ENCODE peak calls at places on chromosomes 7 and 10, in ten cellular contexts. N, G, S, J, F, X, Y, P, M and L are unnamed samples.

GRCh38 chr7:86280150-86280549 is 363.6 kb upstream of the GRM3 start:
- DNase-seq in N (no peak), G (no peak), S (no peak), J (no peak), F (no peak), X (no peak), Y (no peak), P (no peak), M (no peak), L (no peak)

GRCh38 chr7:99126921-99127553 is 16.9 kb downstream of the SMURF1 start:
- DNase-seq in N (no peak), G (no peak), S (no peak), J (no peak), F (no peak), X (no peak), Y (no peak), P (peak), M (no peak), L (peak)

GRCh38 chr7:83161186-83161585 is 1.5 kb downstream of the PCLO start:
- DNase-seq in N (no peak), G (no peak), S (no peak), J (no peak), F (no peak), X (no peak), Y (no peak), P (no peak), M (no peak), L (no peak)

GRCh38 chr7:50774299-50774698 is 8.4 kb downstream of the GRB10 start:
- DNase-seq in N (no peak), G (no peak), S (no peak), J (no peak), F (no peak), X (no peak), Y (no peak), P (peak), M (no peak), L (no peak)

GRCh38 chr10:61170594-61170993 is 226.6 kb upstream of the RHOBTB1 start:
- DNase-seq in N (no peak), G (no peak), S (no peak), J (no peak), F (peak), X (no peak), Y (no peak), P (no peak), M (no peak), L (no peak)

GRCh38 chr7:129530881-129531391 is 28.6 kb downstream of the SMKR1 start:
- DNase-seq in N (peak), G (peak), S (peak), J (no peak), F (no peak), X (peak), Y (no peak), P (peak), M (no peak), L (no peak)

GRCh38 chr7:32573110-32573687 is 77.9 kb downstream of the AVL9 start:
- DNase-seq in N (no peak), G (no peak), S (no peak), J (no peak), F (no peak), X (no peak), Y (no peak), P (no peak), M (no peak), L (no peak)

GRCh38 chr10:18659784-18660561 is 742 bp downstream of the ARL5B start:
- DNase-seq in N (peak), G (peak), S (peak), J (peak), F (no peak), X (no peak), Y (peak), P (no peak), M (no peak), L (peak)

GRCh38 chr10:79404231-79404609 is 41.2 kb downstream of the ZCCHC24 start:
- DNase-seq in N (no peak), G (peak), S (peak), J (peak), F (no peak), X (peak), Y (peak), P (peak), M (peak), L (no peak)

GRCh38 chr10:96257944-96258343 is 13.4 kb downstream of the BLNK start:
- DNase-seq in N (no peak), G (no peak), S (no peak), J (no peak), F (no peak), X (no peak), Y (no peak), P (no peak), M (no peak), L (no peak)

GRCh38 chr7:23106491-23106800 is 861 bp downstream of the KLHL7 start:
- DNase-seq in N (no peak), G (no peak), S (no peak), J (peak), F (peak), X (no peak), Y (peak), P (no peak), M (no peak), L (no peak)

GRCh38 chr7:142579946-142580345 is 169.3 kb upstream of the PRSS1 start:
- DNase-seq in N (no peak), G (no peak), S (no peak), J (no peak), F (no peak), X (no peak), Y (no peak), P (no peak), M (no peak), L (no peak)

GRCh38 chr10:42488416-42488815 is 150.0 kb downstream of the ZNF33B start:
- DNase-seq in N (no peak), G (peak), S (no peak), J (no peak), F (no peak), X (no peak), Y (no peak), P (no peak), M (no peak), L (no peak)

GRCh38 chr10:128059266-128059850 is 66.9 kb downstream of the MKI67 start:
- DNase-seq in N (no peak), G (no peak), S (no peak), J (no peak), F (no peak), X (peak), Y (no peak), P (no peak), M (no peak), L (no peak)

GRCh38 chr7:29976673-29977072 is 12.9 kb downstream of the SCRN1 start:
- DNase-seq in N (no peak), G (peak), S (no peak), J (no peak), F (no peak), X (no peak), Y (no peak), P (no peak), M (no peak), L (no peak)

GRCh38 chr7:131942287-131943150 is 386.1 kb upstream of the PODXL start:
- DNase-seq in N (no peak), G (no peak), S (no peak), J (no peak), F (no peak), X (no peak), Y (no peak), P (no peak), M (no peak), L (no peak)

GRCh38 chr7:131945313-131945831 is 388.9 kb upstream of the PODXL start:
- DNase-seq in N (peak), G (peak), S (peak), J (peak), F (no peak), X (no peak), Y (no peak), P (peak), M (no peak), L (peak)

GRCh38 chr7:131944556-131945069 is 388.2 kb upstream of the PODXL start:
- DNase-seq in N (no peak), G (no peak), S (no peak), J (no peak), F (no peak), X (no peak), Y (no peak), P (no peak), M (no peak), L (no peak)

GRCh38 chr7:131943211-131943610 is 386.8 kb upstream of the PODXL start:
- DNase-seq in N (no peak), G (no peak), S (no peak), J (no peak), F (no peak), X (no peak), Y (no peak), P (no peak), M (no peak), L (no peak)

DNA sequence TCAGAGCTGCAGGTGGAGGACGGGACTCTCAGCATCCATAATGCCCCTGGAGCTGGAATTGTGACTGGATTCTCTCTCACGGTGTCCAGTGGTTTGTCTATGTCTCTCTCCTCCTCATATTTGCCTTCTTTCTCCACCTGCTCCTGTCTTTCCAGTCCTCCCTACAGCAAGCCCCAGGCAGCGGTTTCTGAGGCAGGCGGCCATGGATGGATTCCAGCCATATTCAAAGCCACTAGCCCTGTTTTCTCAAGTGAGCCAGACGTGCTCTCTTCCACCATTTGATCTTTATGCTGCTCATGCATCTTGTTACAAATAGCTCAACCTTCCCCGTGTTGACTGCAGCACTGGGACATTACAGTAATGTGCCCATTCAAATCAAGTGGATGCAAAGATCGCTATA is 387.2 kb upstream of the PODXL start:
- DNase-seq in N (no peak), G (no peak), S (no peak), J (no peak), F (no peak), X (no peak), Y (no peak), P (no peak), M (no peak), L (no peak)
- TF ChIP-seq POLR2A in N (no peak), G (no peak), S (no peak), J (no peak), F (no peak), X (no peak), Y (no peak), P (no peak), M (no peak), L (no peak)

DNA sequence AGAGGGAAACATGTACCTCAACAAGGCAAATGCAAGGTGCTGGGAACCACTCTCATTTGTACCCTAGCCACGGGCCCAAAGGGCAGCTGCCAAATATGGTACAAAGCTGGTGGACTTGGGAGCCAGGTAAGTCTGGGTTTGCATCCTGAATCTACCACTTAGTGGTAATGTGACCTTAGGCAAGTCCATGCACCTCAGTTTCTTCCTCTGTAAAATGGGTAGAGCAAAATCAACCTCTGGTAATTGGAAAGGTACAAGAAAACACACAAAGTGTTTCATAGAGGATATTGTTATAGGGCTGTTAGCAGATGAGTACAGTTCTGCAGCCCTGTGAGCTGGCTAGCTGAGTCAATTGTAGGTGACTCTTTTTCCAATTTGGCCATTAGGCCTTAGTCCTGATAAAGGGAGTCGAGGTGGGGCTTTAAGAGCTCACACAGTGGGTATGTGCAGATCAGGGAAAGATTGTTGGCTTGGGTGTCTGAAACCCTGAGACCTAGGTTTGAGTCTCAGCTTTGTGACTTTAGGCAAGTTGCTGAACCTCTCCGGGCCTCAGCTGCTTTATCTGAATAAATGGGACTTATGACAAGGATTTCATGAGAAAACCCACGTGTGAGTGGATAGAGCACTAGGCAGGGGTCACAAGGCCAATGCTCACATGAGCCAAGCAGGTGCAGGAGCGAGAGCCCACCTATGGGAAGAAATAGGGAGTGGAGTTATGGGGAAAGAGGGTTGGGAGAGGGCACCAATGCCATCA is 121.3 kb upstream of the GDF10 start:
- DNase-seq in N (no peak), G (no peak), S (no peak), J (no peak), F (no peak), X (no peak), Y (no peak), P (no peak), M (no peak), L (no peak)
- TF ChIP-seq POLR2A in N (no peak), G (no peak), S (no peak), J (no peak), F (no peak), X (no peak), Y (no peak), P (no peak), M (no peak), L (no peak)

DNA sequence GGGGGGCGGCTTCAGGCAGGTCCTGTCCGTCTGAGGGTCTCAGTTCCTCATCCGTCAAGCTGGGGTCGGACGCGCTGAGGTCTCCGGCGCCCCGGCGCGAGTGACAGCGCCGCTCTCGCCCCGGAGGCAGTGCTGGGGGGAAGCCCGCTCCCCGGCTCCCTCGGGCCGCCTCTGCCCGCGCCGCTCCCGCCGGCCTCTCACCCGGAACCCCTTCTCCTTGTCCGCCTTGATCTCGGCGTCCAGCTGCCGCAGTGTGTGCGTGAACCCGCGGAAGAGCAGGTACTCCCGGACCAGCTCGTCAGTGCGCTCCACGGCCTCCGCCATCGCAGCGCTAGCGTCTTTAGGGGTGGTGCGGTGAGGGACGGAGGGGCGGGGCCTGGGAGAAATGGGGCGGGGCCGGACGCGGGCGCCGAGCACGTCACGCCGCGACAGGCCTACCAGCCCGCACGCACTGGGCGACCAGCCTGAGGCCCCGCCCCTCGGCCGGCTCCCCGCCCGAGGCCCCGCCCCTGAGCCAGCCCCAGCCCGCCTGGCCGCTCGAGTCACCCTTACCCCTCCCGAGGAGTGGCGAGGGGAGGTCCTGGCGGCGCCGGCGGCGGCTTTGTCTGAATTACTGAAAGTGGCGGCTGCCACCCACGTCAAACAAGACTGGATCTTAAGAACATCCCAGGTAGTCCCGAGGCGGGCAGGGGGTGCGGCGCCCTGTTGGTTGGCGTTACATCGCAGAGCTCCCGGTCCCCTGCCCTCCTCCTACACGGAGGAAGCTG is at the start of gene WDR91:
- DNase-seq in N (peak), G (peak), S (peak), J (peak), F (peak), X (peak), Y (peak), P (peak), M (peak), L (peak)
- TF ChIP-seq POLR2A in N (peak), G (peak), S (peak), J (peak), F (peak), X (peak), Y (peak), P (peak), M (peak), L (peak)

DNA sequence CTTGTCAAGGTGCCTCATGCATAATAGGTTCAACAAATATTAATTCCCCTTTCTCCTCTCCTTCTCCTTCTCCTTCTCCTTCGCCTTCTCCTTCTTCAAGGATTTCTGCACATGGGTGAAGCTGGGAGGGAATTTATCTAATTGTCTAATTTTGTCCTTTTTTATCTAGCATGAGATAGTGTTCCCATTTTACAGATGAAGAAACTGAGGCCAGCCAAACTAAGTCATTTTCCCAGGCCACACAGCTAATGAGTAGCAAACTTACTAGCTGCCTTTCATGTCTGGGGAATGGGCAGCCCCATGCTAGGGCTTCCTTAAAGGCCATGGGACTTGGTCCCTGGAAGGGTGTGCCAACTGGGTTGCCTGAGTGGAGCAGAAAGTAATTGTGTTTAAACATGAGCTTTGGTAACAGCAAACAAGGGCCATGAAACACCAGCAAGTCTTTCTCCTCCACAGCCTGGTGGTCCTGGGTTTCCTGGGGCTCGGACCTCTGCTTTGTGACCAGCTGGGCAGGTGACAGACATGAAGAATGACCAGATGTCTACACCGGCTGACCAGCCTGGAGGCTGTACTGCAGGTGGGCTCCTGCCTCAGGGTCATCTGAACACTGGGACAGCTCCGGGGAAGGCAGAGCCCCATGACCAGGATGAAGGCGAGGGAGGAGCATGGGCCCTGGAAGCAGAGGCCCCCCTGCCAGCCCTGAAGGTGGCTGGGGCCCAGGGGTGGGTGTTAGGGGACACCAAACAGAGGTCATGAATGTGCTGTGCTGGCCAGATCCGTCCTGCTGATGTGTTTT is 138.0 kb downstream of the PTPN20 start:
- DNase-seq in N (no peak), G (no peak), S (no peak), J (no peak), F (no peak), X (peak), Y (no peak), P (no peak), M (no peak), L (no peak)
- TF ChIP-seq POLR2A in N (no peak), G (no peak), S (no peak), J (no peak), F (no peak), X (no peak), Y (no peak), P (no peak), M (no peak), L (no peak)

GRCh38 chr10:23284674-23285335 is 59.8 kb downstream of the C10orf67 start:
- DNase-seq in N (no peak), G (no peak), S (no peak), J (no peak), F (no peak), X (no peak), Y (no peak), P (no peak), M (no peak), L (no peak)
- TF ChIP-seq POLR2A in N (no peak), G (no peak), S (no peak), J (no peak), F (no peak), X (no peak), Y (no peak), P (no peak), M (no peak), L (no peak)

GRCh38 chr7:2529161-2530075 is 9.8 kb downstream of the LFNG start:
- DNase-seq in N (peak), G (peak), S (no peak), J (peak), F (peak), X (peak), Y (no peak), P (peak), M (peak), L (no peak)
- TF ChIP-seq POLR2A in N (no peak), G (no peak), S (no peak), J (no peak), F (no peak), X (no peak), Y (no peak), P (no peak), M (no peak), L (no peak)

DNA sequence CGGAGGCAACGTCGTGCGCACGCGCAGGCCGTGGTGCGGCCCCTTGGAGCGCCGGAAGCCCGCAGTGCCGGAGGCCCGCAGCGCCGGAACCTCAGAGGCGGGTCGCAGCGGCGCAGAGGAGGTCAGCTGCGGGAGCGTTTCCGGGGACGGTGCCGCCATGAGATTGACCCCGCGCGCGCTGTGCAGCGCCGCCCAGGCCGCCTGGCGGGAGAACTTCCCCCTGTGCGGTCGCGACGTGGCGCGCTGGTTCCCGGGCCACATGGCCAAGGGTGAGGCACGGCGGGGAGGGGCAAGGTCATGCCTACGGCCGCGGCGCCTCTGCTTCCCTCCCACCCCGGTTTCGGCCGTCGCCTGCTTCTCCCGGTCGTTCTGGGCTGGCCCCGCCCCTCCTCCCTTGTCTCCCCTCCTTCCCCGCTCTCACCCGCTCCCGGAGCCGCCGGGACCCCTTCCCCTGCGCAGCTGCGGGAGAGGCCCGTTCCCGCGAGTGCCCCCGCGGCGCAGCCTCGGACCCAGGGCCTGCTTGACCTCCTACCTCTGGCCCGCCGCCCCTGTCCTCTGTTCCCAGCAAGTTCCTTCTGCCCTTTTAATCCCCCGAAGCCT is at the start of gene MTG1:
- DNase-seq in N (peak), G (peak), S (peak), J (peak), F (peak), X (peak), Y (peak), P (peak), M (peak), L (peak)
- TF ChIP-seq POLR2A in N (peak), G (peak), S (peak), J (peak), F (peak), X (peak), Y (peak), P (peak), M (no peak), L (peak)